ENCODE peak calls at places on chromosomes 5 and 9, in six cellular contexts. One of them, this sample, is unnamed.

GRCh38 chr9:93079371-93079770 is 16.6 kb upstream of the CARD19 start:
- DNase-seq in right atrium auricular region: no peak
- DNase-seq in osteoblast: no peak
- DNase-seq in aorta: peak; percentile 22
- DNase-seq in colonic mucosa: no peak
- DNase-seq in astrocyte: no peak
- DNase-seq in this sample: no peak

GRCh38 chr9:318646-319045 is 104.0 kb downstream of the DOCK8 start:
- DNase-seq in colonic mucosa: no peak
- DNase-seq in osteoblast: no peak
- DNase-seq in right atrium auricular region: no peak
- DNase-seq in astrocyte: no peak
- DNase-seq in aorta: no peak
- DNase-seq in this sample: no peak

GRCh38 chr5:56725709-56726108 is 89.6 kb upstream of the MAP3K1 start:
- DNase-seq in right atrium auricular region: no peak
- DNase-seq in osteoblast: no peak
- DNase-seq in colonic mucosa: no peak
- DNase-seq in aorta: no peak
- DNase-seq in astrocyte: no peak
- DNase-seq in this sample: no peak

GRCh38 chr9:104927216-104927911 is 591 bp downstream of the ABCA1 start:
- DNase-seq in colonic mucosa: peak; percentile 57
- DNase-seq in astrocyte: peak; percentile 50
- DNase-seq in right atrium auricular region: peak; percentile 64
- DNase-seq in osteoblast: peak; percentile 81
- DNase-seq in aorta: peak; percentile 68
- DNase-seq in this sample: peak; percentile 72

GRCh38 chr5:138666226-138666742 is 86.9 kb upstream of the CTNNA1 start:
- DNase-seq in astrocyte: no peak
- DNase-seq in colonic mucosa: no peak
- DNase-seq in right atrium auricular region: no peak
- DNase-seq in aorta: no peak
- DNase-seq in osteoblast: peak; percentile 38
- DNase-seq in this sample: no peak

GRCh38 chr5:157994271-157994691 is 135.3 kb upstream of the CLINT1 start:
- DNase-seq in right atrium auricular region: no peak
- DNase-seq in colonic mucosa: no peak
- DNase-seq in astrocyte: no peak
- DNase-seq in aorta: no peak
- DNase-seq in osteoblast: no peak
- DNase-seq in this sample: no peak

GRCh38 chr5:9686211-9686610 is 56.1 kb upstream of the TAS2R1 start:
- DNase-seq in osteoblast: peak; percentile 70
- DNase-seq in astrocyte: peak; percentile 74
- DNase-seq in right atrium auricular region: no peak
- DNase-seq in colonic mucosa: no peak
- DNase-seq in aorta: no peak
- DNase-seq in this sample: no peak

GRCh38 chr5:73626814-73627313 is 868 bp downstream of the ARHGEF28 start:
- DNase-seq in osteoblast: no peak
- DNase-seq in colonic mucosa: no peak
- DNase-seq in aorta: no peak
- DNase-seq in astrocyte: no peak
- DNase-seq in right atrium auricular region: no peak
- DNase-seq in this sample: peak; percentile 11

GRCh38 chr5:93583799-93584530 is 943 bp downstream of the NR2F1 start:
- DNase-seq in right atrium auricular region: peak; percentile 58
- DNase-seq in colonic mucosa: no peak
- DNase-seq in osteoblast: peak; percentile 95
- DNase-seq in aorta: peak; percentile 58
- DNase-seq in astrocyte: no peak
- DNase-seq in this sample: peak; percentile 82

GRCh38 chr5:93874080-93874479 is 132.7 kb upstream of the POU5F2 start:
- DNase-seq in colonic mucosa: no peak
- DNase-seq in osteoblast: peak; percentile 75
- DNase-seq in right atrium auricular region: no peak
- DNase-seq in astrocyte: peak; percentile 68
- DNase-seq in aorta: no peak
- DNase-seq in this sample: no peak

GRCh38 chr5:163658702-163659567 is 153.5 kb downstream of the MAT2B start:
- DNase-seq in aorta: no peak
- DNase-seq in osteoblast: no peak
- DNase-seq in colonic mucosa: no peak
- DNase-seq in astrocyte: no peak
- DNase-seq in right atrium auricular region: no peak
- DNase-seq in this sample: no peak

GRCh38 chr5:39543335-39543734 is 118.6 kb upstream of the DAB2 start:
- DNase-seq in osteoblast: peak; percentile 46
- DNase-seq in colonic mucosa: no peak
- DNase-seq in astrocyte: peak; percentile 6
- DNase-seq in right atrium auricular region: no peak
- DNase-seq in aorta: no peak
- DNase-seq in this sample: no peak

GRCh38 chr5:32170303-32171170 is 3.6 kb downstream of the GOLPH3 start:
- DNase-seq in astrocyte: peak; percentile 65
- DNase-seq in aorta: no peak
- DNase-seq in colonic mucosa: no peak
- DNase-seq in right atrium auricular region: peak; percentile 30
- DNase-seq in osteoblast: peak; percentile 51
- DNase-seq in this sample: no peak

GRCh38 chr9:7237473-7238243 is 479.9 kb downstream of the KDM4C start:
- DNase-seq in astrocyte: peak; percentile 75
- DNase-seq in right atrium auricular region: no peak
- DNase-seq in osteoblast: peak; percentile 55
- DNase-seq in colonic mucosa: no peak
- DNase-seq in aorta: no peak
- DNase-seq in this sample: no peak

GRCh38 chr5:145924849-145925248 is 11.5 kb upstream of the SH3RF2 start:
- DNase-seq in astrocyte: no peak
- DNase-seq in osteoblast: no peak
- DNase-seq in right atrium auricular region: no peak
- DNase-seq in aorta: no peak
- DNase-seq in colonic mucosa: no peak
- DNase-seq in this sample: no peak

GRCh38 chr5:14699159-14699558 is 34.6 kb downstream of the OTULIN start:
- DNase-seq in aorta: no peak
- DNase-seq in osteoblast: peak; percentile 65
- DNase-seq in colonic mucosa: no peak
- DNase-seq in right atrium auricular region: no peak
- DNase-seq in astrocyte: no peak
- DNase-seq in this sample: no peak

GRCh38 chr5:33195431-33196128 is 245.2 kb upstream of the TARS1 start:
- DNase-seq in osteoblast: no peak
- DNase-seq in colonic mucosa: no peak
- DNase-seq in aorta: no peak
- DNase-seq in right atrium auricular region: no peak
- DNase-seq in astrocyte: peak; percentile 75
- DNase-seq in this sample: no peak

GRCh38 chr9:27527702-27528277 is 1.8 kb downstream of the MOB3B start:
- DNase-seq in colonic mucosa: no peak
- DNase-seq in astrocyte: no peak
- DNase-seq in aorta: no peak
- DNase-seq in osteoblast: no peak
- DNase-seq in right atrium auricular region: no peak
- DNase-seq in this sample: peak; percentile 14

GRCh38 chr5:10653033-10653432 is 89.2 kb downstream of the ANKRD33B start:
- DNase-seq in right atrium auricular region: no peak
- DNase-seq in osteoblast: no peak
- DNase-seq in colonic mucosa: peak; percentile 42
- DNase-seq in astrocyte: no peak
- DNase-seq in aorta: peak; percentile 69
- DNase-seq in this sample: no peak

GRCh38 chr5:10789021-10789420 is 28.0 kb upstream of the DAP start:
- DNase-seq in aorta: no peak
- DNase-seq in right atrium auricular region: peak; percentile 65
- DNase-seq in colonic mucosa: no peak
- DNase-seq in osteoblast: peak; percentile 62
- DNase-seq in astrocyte: peak; percentile 94
- DNase-seq in this sample: no peak

DNA sequence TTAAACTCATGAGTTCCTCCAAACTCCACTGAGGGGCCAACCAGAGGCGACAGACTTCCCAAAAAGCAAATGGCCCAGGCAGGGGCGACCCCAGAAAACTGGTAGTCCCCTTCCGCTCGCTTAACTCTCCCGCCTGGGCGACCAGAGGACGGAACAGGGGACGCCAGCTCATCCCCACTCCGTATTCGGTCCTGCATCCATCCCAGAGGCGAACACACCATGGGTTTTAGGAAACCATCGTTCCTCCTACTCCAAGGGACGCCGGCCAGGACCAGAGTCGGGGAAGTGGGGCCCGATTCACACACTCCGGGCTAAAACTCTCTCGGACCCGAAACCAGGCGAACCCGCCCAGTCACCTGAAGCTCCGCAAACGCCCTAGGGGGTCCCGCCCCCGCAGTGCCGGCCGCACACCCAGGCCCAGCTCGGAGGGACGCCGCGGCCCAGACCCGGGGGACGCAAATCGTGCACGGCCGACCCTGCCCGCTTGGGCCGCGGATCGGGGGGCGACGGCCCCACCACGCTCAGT is 478 bp downstream of the TEX10 start:
- DNase-seq in colonic mucosa: peak; percentile 41
- DNase-seq in astrocyte: peak; percentile 6
- DNase-seq in osteoblast: peak; percentile 66
- DNase-seq in right atrium auricular region: no peak
- DNase-seq in aorta: peak; percentile 62
- DNase-seq in this sample: no peak
- H3K36me3 ChIP-seq in colonic mucosa: no peaks in the 10 kb centered on the region
- H3K36me3 ChIP-seq in astrocyte: no peaks in the 10 kb centered on the region
- H3K36me3 ChIP-seq in osteoblast: no peaks in the 10 kb centered on the region
- H3K36me3 ChIP-seq in right atrium auricular region: no peaks in the 10 kb centered on the region
- H3K36me3 ChIP-seq in aorta: no peaks in the 10 kb centered on the region
- H3K36me3 ChIP-seq in this sample: no peaks in the 10 kb centered on the region

GRCh38 chr5:34930870-34931269 is 1.5 kb downstream of the DNAJC21 start:
- DNase-seq in osteoblast: no peak
- DNase-seq in colonic mucosa: no peak
- DNase-seq in right atrium auricular region: no peak
- DNase-seq in astrocyte: no peak
- DNase-seq in aorta: no peak
- DNase-seq in this sample: no peak
- H3K4me3 ChIP-seq in osteoblast: peak overlapping the region; percentile 96
- H3K4me3 ChIP-seq in colonic mucosa: peak overlapping the region; percentile 60
- H3K4me3 ChIP-seq in right atrium auricular region: peak overlapping the region; percentile 92
- H3K4me3 ChIP-seq in astrocyte: peak overlapping the region; percentile 90
- H3K4me3 ChIP-seq in aorta: peak overlapping the region; percentile 57
- H3K4me3 ChIP-seq in this sample: peak overlapping the region; percentile 96

GRCh38 chr9:135823036-135823435 is 84.3 kb downstream of the CAMSAP1 start:
- DNase-seq in astrocyte: no peak
- DNase-seq in aorta: no peak
- DNase-seq in colonic mucosa: no peak
- DNase-seq in right atrium auricular region: no peak
- DNase-seq in osteoblast: peak; percentile 27
- DNase-seq in this sample: no peak

GRCh38 chr9:135827301-135827700 is 80.0 kb downstream of the CAMSAP1 start:
- DNase-seq in colonic mucosa: no peak
- DNase-seq in osteoblast: peak; percentile 27
- DNase-seq in astrocyte: no peak
- DNase-seq in aorta: no peak
- DNase-seq in right atrium auricular region: no peak
- DNase-seq in this sample: no peak

GRCh38 chr9:135826188-135826545 is 81.2 kb downstream of the CAMSAP1 start:
- DNase-seq in right atrium auricular region: no peak
- DNase-seq in colonic mucosa: no peak
- DNase-seq in osteoblast: no peak
- DNase-seq in astrocyte: no peak
- DNase-seq in aorta: no peak
- DNase-seq in this sample: no peak

GRCh38 chr9:135827866-135828580 is 79.3 kb downstream of the CAMSAP1 start:
- DNase-seq in osteoblast: peak; percentile 21
- DNase-seq in colonic mucosa: no peak
- DNase-seq in aorta: no peak
- DNase-seq in astrocyte: no peak
- DNase-seq in right atrium auricular region: no peak
- DNase-seq in this sample: no peak

DNA sequence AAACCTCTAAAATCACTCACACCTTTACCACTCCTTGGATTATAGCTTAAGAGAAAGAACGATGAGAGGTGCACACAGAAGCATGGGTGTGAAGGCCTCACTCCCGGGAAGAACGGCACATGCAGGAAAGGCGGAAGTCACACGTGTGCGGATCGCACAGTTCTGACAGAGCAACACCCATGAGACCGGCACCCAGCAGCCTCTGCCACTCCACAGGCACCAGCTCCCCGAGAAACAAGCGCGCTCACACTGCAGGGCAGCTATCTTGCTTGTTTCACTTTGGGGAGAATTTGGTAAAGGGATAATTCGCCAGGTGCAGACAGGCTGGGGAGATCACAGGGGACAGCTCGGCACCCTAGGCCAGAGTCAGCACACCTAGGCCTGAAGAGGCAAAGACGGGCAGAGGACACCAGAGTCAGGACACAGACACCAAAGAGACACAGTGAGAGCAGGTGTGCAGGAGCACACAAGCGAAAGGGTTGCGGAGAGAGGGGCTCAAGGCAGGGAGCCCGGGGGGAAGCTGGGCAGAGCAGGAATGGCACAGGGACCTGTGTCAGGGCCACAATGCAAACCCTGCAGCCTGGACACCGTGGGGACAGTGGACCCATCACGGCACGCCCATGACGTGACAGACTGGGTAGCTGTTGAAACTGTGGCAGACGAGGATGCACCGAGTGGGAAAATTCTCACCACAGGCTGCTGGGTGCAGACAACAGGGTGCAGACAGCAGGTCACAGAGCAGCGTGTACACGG is 81.7 kb downstream of the CAMSAP1 start:
- DNase-seq in colonic mucosa: no peak
- DNase-seq in osteoblast: peak; percentile 17
- DNase-seq in right atrium auricular region: no peak
- DNase-seq in aorta: no peak
- DNase-seq in astrocyte: no peak
- DNase-seq in this sample: no peak
- H3K36me3 ChIP-seq in colonic mucosa: peaks cover 17% of the 10 kb centered on the region
- H3K36me3 ChIP-seq in osteoblast: peaks cover 26% of the 10 kb centered on the region
- H3K36me3 ChIP-seq in right atrium auricular region: peaks cover 33% of the 10 kb centered on the region
- H3K36me3 ChIP-seq in aorta: peaks cover 4% of the 10 kb centered on the region
- H3K36me3 ChIP-seq in astrocyte: peaks cover 16% of the 10 kb centered on the region
- H3K36me3 ChIP-seq in this sample: peaks cover 16% of the 10 kb centered on the region

GRCh38 chr5:139765409-139766217 is 30.0 kb upstream of the PSD2 start:
- DNase-seq in aorta: peak; percentile 85
- DNase-seq in colonic mucosa: peak; percentile 79
- DNase-seq in osteoblast: peak; percentile 98
- DNase-seq in right atrium auricular region: no peak
- DNase-seq in astrocyte: peak; percentile 18
- DNase-seq in this sample: peak; percentile 95

GRCh38 chr5:139763584-139764249 is 31.9 kb upstream of the PSD2 start:
- DNase-seq in colonic mucosa: no peak
- DNase-seq in osteoblast: peak; percentile 80
- DNase-seq in aorta: no peak
- DNase-seq in right atrium auricular region: no peak
- DNase-seq in astrocyte: no peak
- DNase-seq in this sample: peak; percentile 52

GRCh38 chr5:139762624-139763170 is 32.9 kb upstream of the PSD2 start:
- DNase-seq in colonic mucosa: no peak
- DNase-seq in osteoblast: peak; percentile 43
- DNase-seq in aorta: no peak
- DNase-seq in right atrium auricular region: no peak
- DNase-seq in astrocyte: no peak
- DNase-seq in this sample: peak; percentile 65

GRCh38 chr5:139764250-139764791 is 31.3 kb upstream of the PSD2 start:
- DNase-seq in astrocyte: no peak
- DNase-seq in colonic mucosa: no peak
- DNase-seq in osteoblast: peak; percentile 83
- DNase-seq in right atrium auricular region: no peak
- DNase-seq in aorta: no peak
- DNase-seq in this sample: peak; percentile 98

GRCh38 chr5:139765040-139765408 is 30.6 kb upstream of the PSD2 start:
- DNase-seq in right atrium auricular region: no peak
- DNase-seq in osteoblast: no peak
- DNase-seq in astrocyte: no peak
- DNase-seq in colonic mucosa: no peak
- DNase-seq in aorta: no peak
- DNase-seq in this sample: no peak
- H3K4me3 ChIP-seq in right atrium auricular region: no peak overlapping the region
- H3K4me3 ChIP-seq in osteoblast: no peak overlapping the region
- H3K4me3 ChIP-seq in astrocyte: no peak overlapping the region
- H3K4me3 ChIP-seq in colonic mucosa: no peak overlapping the region
- H3K4me3 ChIP-seq in aorta: no peak overlapping the region
- H3K4me3 ChIP-seq in this sample: no peak overlapping the region

This sample was measured in H7.